ENCODE peak calls at places on chromosomes 4 and X, in six cellular contexts. X, O, K, P, L and Y are unnamed samples.

GRCh38 chr4:154622598-154622997 is 10.1 kb upstream of the FGG start:
- DNase-seq in O (peak; percentile 64), L (no peak), P (no peak), X (no peak), K (no peak), Y (peak; percentile 10)

GRCh38 chr4:161583549-161583948 is 580.3 kb downstream of the FSTL5 start:
- DNase-seq in O (no peak), P (no peak), L (no peak), X (no peak), K (no peak), Y (no peak)

GRCh38 chrX:124720532-124720931 is 374.2 kb downstream of the SH2D1A start:
- DNase-seq in L (no peak), P (no peak), X (no peak), K (no peak), O (no peak), Y (no peak)

GRCh38 chr4:179624768-179625181 is 2182.5 kb upstream of the AGA start:
- DNase-seq in O (peak; percentile 0), X (no peak), L (no peak), K (peak; percentile 53), P (no peak), Y (no peak)

GRCh38 chrX:2696698-2697215 is 5.7 kb downstream of the CD99 start:
- DNase-seq in K (no peak), L (no peak), O (peak; percentile 96), P (no peak), X (peak; percentile 71), Y (no peak)

GRCh38 chrX:131734621-131735020 is 190.7 kb downstream of the OR13H1 start:
- DNase-seq in O (no peak), P (peak; percentile 85), X (no peak), K (no peak), L (no peak), Y (no peak)

GRCh38 chr4:87044511-87045369 is 109.9 kb downstream of the AFF1 start:
- DNase-seq in P (no peak), K (no peak), O (no peak), X (no peak), L (no peak), Y (no peak)

GRCh38 chrX:130108647-130109428 is 1.5 kb downstream of the ELF4 start:
- DNase-seq in L (peak; percentile 70), P (peak; percentile 73), X (peak; percentile 90), K (no peak), O (peak; percentile 62), Y (no peak)

GRCh38 chr4:85777908-85778808 is 303.2 kb downstream of the ARHGAP24 start:
- DNase-seq in O (peak; percentile 44), X (no peak), K (no peak), L (no peak), P (no peak), Y (no peak)

DNA sequence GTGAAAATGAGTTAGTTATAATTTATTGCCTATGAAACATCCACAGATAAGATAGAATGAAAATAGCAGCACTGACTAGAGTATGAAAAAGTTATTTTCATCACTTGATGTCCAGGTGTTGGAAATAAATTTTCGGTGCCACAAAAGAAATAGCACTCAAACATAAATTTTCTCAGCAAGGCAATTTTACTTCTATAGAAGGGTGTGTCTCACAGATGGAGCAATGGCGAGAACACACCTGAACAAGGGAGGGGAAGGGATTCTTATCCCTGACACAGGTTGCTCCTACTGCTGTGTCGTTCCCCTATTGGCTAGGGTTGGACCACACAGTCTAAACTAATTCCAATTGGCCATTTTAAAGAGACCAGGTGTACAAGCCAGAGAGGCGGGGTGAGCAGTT is 13.3 kb upstream of the VAMP7 start:
- DNase-seq in P (no peak), L (no peak), X (no peak), K (no peak), O (no peak), Y (no peak)
- H3K9me3 ChIP-seq in P (peaks cover 7% of the 10 kb centered on the region), L (peaks cover 2% of the 10 kb centered on the region), X (peaks cover 37% of the 10 kb centered on the region), K (no peaks in the 10 kb centered on the region), O (no peaks in the 10 kb centered on the region), Y (no peaks in the 10 kb centered on the region)

GRCh38 chrX:146056511-146057081 is 239.0 kb downstream of the SLITRK2 start:
- DNase-seq in L (no peak), O (no peak), X (no peak), P (no peak), K (no peak), Y (no peak)
- H3K9me3 ChIP-seq in L (no peaks in the 10 kb centered on the region), O (no peaks in the 10 kb centered on the region), X (no peaks in the 10 kb centered on the region), P (no peaks in the 10 kb centered on the region), K (no peaks in the 10 kb centered on the region), Y (no peaks in the 10 kb centered on the region)

GRCh38 chrX:151711787-151712186 is 4.0 kb upstream of the FATE1 start:
- DNase-seq in L (no peak), X (no peak), K (no peak), P (no peak), O (no peak), Y (no peak)
- H3K9me3 ChIP-seq in L (no peaks in the 10 kb centered on the region), X (no peaks in the 10 kb centered on the region), K (no peaks in the 10 kb centered on the region), P (no peaks in the 10 kb centered on the region), O (no peaks in the 10 kb centered on the region), Y (no peaks in the 10 kb centered on the region)

GRCh38 chr4:1621526-1621925 is 62.6 kb downstream of the FAM53A start:
- DNase-seq in X (no peak), K (no peak), O (no peak), P (no peak), L (no peak), Y (no peak)
- H3K9me3 ChIP-seq in X (peaks cover 11% of the 10 kb centered on the region), K (no peaks in the 10 kb centered on the region), O (no peaks in the 10 kb centered on the region), P (no peaks in the 10 kb centered on the region), L (no peaks in the 10 kb centered on the region), Y (no peaks in the 10 kb centered on the region)

GRCh38 chrX:107076158-107076557 is 42.5 kb downstream of the RBM41 start:
- DNase-seq in O (no peak), P (no peak), K (no peak), X (no peak), L (no peak), Y (no peak)
- H3K9me3 ChIP-seq in O (no peaks in the 10 kb centered on the region), P (no peaks in the 10 kb centered on the region), K (no peaks in the 10 kb centered on the region), X (peaks cover 17% of the 10 kb centered on the region), L (no peaks in the 10 kb centered on the region), Y (no peaks in the 10 kb centered on the region)

DNA sequence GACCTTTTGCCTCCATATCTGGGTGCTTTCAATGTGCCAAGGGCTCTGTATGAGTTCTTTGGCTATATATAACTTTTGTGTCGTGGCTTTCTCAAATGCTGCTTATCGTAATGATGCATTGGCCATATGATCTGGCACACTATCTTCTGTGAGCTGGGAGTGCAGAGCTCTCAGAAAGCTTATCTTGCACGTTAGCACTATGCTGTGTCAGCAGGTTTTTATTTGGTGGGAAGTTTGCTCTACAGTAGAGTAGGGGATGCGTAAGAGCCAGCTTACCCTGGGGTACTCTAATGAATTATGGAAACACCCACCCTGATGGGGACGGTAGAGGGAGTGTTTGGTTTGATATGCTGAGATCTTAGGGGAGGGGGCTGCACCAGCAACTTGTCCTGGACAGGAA is 119.6 kb downstream of the FAAH2 start:
- DNase-seq in X (no peak), P (no peak), O (no peak), K (no peak), L (no peak), Y (no peak)
- H3K9me3 ChIP-seq in X (peaks cover 38% of the 10 kb centered on the region), P (no peaks in the 10 kb centered on the region), O (no peaks in the 10 kb centered on the region), K (no peaks in the 10 kb centered on the region), L (peaks cover 5% of the 10 kb centered on the region), Y (no peaks in the 10 kb centered on the region)

GRCh38 chrX:70434352-70434866 is 10.2 kb upstream of the DLG3 start:
- DNase-seq in O (peak; percentile 84), K (peak; percentile 86), P (peak; percentile 93), L (peak; percentile 94), X (peak; percentile 89), Y (peak; percentile 82)
- H3K9me3 ChIP-seq in O (no peaks in the 10 kb centered on the region), K (no peaks in the 10 kb centered on the region), P (no peaks in the 10 kb centered on the region), L (no peaks in the 10 kb centered on the region), X (no peaks in the 10 kb centered on the region), Y (no peaks in the 10 kb centered on the region)

GRCh38 chr4:174516794-174517193 is 5.5 kb downstream of the HPGD start:
- DNase-seq in P (no peak), O (no peak), X (no peak), L (no peak), K (no peak), Y (no peak)
- H3K9me3 ChIP-seq in P (no peaks in the 10 kb centered on the region), O (no peaks in the 10 kb centered on the region), X (no peaks in the 10 kb centered on the region), L (no peaks in the 10 kb centered on the region), K (no peaks in the 10 kb centered on the region), Y (no peaks in the 10 kb centered on the region)

DNA sequence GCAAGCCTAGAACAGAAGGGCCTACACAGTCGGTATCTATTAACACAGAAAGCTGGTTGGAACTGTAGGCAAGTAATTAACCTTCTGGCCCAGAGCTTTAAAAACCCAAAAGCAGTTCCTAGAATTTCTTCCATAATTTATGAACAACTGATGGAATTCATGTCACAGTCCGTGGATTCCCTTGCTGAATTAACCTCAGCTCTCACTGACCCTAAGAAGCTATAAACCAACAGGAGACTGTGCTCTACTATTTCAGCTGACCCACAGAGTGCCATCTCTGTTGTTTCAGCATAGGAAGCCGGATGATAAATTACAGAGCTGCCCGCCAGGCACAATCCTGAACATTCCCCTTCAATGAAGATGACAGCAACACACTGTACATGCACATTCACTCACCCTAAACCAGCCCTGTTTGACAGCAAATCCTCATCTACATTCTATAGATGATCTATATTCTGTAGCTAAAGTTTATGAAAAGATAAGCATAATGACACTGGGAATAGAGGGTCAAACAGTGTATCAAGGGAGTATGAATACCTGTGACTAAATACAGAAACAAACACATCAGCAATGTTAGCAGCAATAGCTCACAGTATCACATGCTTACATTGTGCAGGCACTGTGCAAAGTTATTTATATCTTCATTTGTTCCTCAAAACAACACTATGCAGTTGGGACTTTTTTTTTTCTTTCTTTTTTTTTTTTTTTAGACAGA is 157.1 kb downstream of the PRDM5 start:
- DNase-seq in K (no peak), P (no peak), X (no peak), O (no peak), L (no peak), Y (no peak)
- H3K9me3 ChIP-seq in K (no peaks in the 10 kb centered on the region), P (no peaks in the 10 kb centered on the region), X (no peaks in the 10 kb centered on the region), O (no peaks in the 10 kb centered on the region), L (no peaks in the 10 kb centered on the region), Y (no peaks in the 10 kb centered on the region)

GRCh38 chr4:19438228-19438627 is 813.5 kb upstream of the SLIT2 start:
- DNase-seq in X (no peak), O (peak; percentile 42), K (no peak), P (no peak), L (no peak), Y (no peak)

GRCh38 chr4:19437008-19437407 is 814.7 kb upstream of the SLIT2 start:
- DNase-seq in O (no peak), K (no peak), L (no peak), P (no peak), X (no peak), Y (no peak)
- H3K9me3 ChIP-seq in O (no peaks in the 10 kb centered on the region), K (no peaks in the 10 kb centered on the region), L (no peaks in the 10 kb centered on the region), P (no peaks in the 10 kb centered on the region), X (peaks cover 32% of the 10 kb centered on the region), Y (no peaks in the 10 kb centered on the region)